ENCODE peak calls at places on chromosomes 12 and 14, in nine cellular contexts. O, K, H, D, T, G, P, N and L are unnamed samples.

GRCh38 chr14:100589071-100589759 is 2.0 kb upstream of the BEGAIN start:
- DNase-seq in P (no peak), T (no peak), D (peak; percentile 6), G (no peak), O (peak; percentile 14), K (no peak), H (no peak), N (no peak), L (no peak)

GRCh38 chr12:130053641-130054040 is 108.6 kb upstream of the FZD10 start:
- DNase-seq in H (no peak), T (no peak), G (no peak), N (no peak), K (no peak), P (no peak), D (no peak), O (no peak), L (no peak)

GRCh38 chr14:42541535-42542001 is 934.9 kb downstream of the LRFN5 start:
- DNase-seq in P (no peak), G (no peak), D (no peak), H (no peak), T (no peak), N (no peak), O (no peak), K (no peak), L (peak; percentile 69)

GRCh38 chr14:93027810-93028723 is 87.7 kb downstream of the ITPK1 start:
- DNase-seq in O (no peak), T (no peak), D (no peak), P (no peak), H (no peak), N (no peak), G (no peak), K (no peak), L (no peak)

GRCh38 chr14:103401223-103402214 is 16.3 kb downstream of the MARK3 start:
- DNase-seq in T (peak; percentile 45), H (no peak), P (no peak), O (no peak), K (no peak), G (no peak), D (no peak), N (no peak), L (peak; percentile 87)

GRCh38 chr14:92694807-92695206 is 53.6 kb downstream of the LGMN start:
- DNase-seq in T (no peak), K (no peak), D (no peak), G (no peak), N (no peak), P (no peak), H (no peak), O (no peak), L (no peak)

GRCh38 chr12:94815958-94816357 is 165.6 kb upstream of the TMCC3 start:
- DNase-seq in D (no peak), G (no peak), P (no peak), K (no peak), O (no peak), T (no peak), H (no peak), N (no peak), L (no peak)

GRCh38 chr12:28899951-28900350 is 249.1 kb upstream of the FAR2 start:
- DNase-seq in D (no peak), H (no peak), P (no peak), T (peak; percentile 13), O (no peak), G (no peak), K (no peak), N (no peak), L (peak; percentile 97)

GRCh38 chr12:107092669-107093546 is 441 bp downstream of the CRY1 start:
- DNase-seq in D (peak; percentile 12), P (peak; percentile 81), N (peak; percentile 67), K (peak; percentile 65), H (no peak), G (no peak), O (no peak), T (peak; percentile 41), L (no peak)

GRCh38 chr12:4164591-4165558 is 108.7 kb upstream of the CCND2 start:
- DNase-seq in H (no peak), N (peak; percentile 40), T (no peak), K (peak; percentile 31), D (peak; percentile 13), O (peak; percentile 74), G (no peak), P (peak; percentile 62), L (peak; percentile 75)

GRCh38 chr12:50212071-50212467 is 44.9 kb upstream of the CERS5 start:
- DNase-seq in N (no peak), D (no peak), O (no peak), T (no peak), G (no peak), K (no peak), P (no peak), H (no peak), L (no peak)

GRCh38 chr12:54853933-54854538 is at the start of gene MUCL1:
- DNase-seq in G (peak; percentile 52), N (peak; percentile 75), K (peak; percentile 49), T (peak; percentile 74), H (peak; percentile 88), P (peak; percentile 70), D (peak; percentile 44), O (no peak), L (peak; percentile 57)

GRCh38 chr12:49750027-49750977 is 8.9 kb downstream of the TMBIM6 start:
- DNase-seq in K (no peak), H (no peak), O (no peak), N (peak; percentile 37), D (no peak), T (peak; percentile 44), G (no peak), P (peak; percentile 63), L (peak; percentile 80)

GRCh38 chr14:95026851-95027463 is 130.4 kb downstream of the DICER1 start:
- DNase-seq in D (no peak), H (no peak), O (no peak), K (no peak), N (no peak), T (no peak), G (no peak), P (no peak), L (no peak)

GRCh38 chr14:33307691-33308369 is 369.2 kb downstream of the NPAS3 start:
- DNase-seq in P (no peak), T (no peak), O (peak; percentile 42), D (peak; percentile 39), N (no peak), H (no peak), G (no peak), K (no peak), L (no peak)

GRCh38 chr14:59214702-59215302 is 26.3 kb downstream of the DAAM1 start:
- DNase-seq in T (no peak), H (no peak), D (no peak), N (no peak), O (no peak), P (no peak), K (no peak), G (no peak), L (no peak)

GRCh38 chr12:15757553-15758255 is 31.5 kb downstream of the EPS8 start:
- DNase-seq in T (peak; percentile 39), G (no peak), K (no peak), N (no peak), P (no peak), D (no peak), O (no peak), H (peak; percentile 72), L (peak; percentile 92)

GRCh38 chr14:51780741-51781140 is 79.7 kb upstream of the GNG2 start:
- DNase-seq in N (no peak), T (no peak), O (no peak), G (no peak), K (no peak), H (peak; percentile 1), P (no peak), D (no peak), L (peak; percentile 42)

GRCh38 chr12:105445261-105446015 is 114.9 kb downstream of the C12orf75 start:
- DNase-seq in O (no peak), N (no peak), T (peak; percentile 33), D (no peak), H (no peak), K (no peak), G (no peak), P (no peak), L (peak; percentile 31)

GRCh38 chr12:38875571-38876228 is 29.7 kb downstream of the CPNE8 start:
- DNase-seq in D (no peak), N (no peak), T (no peak), K (no peak), H (no peak), O (no peak), P (no peak), G (no peak), L (no peak)

GRCh38 chr12:115771065-115771464 is 506.4 kb downstream of the MED13L start:
- DNase-seq in K (no peak), P (no peak), T (no peak), D (no peak), H (peak; percentile 59), G (no peak), N (no peak), O (no peak), L (no peak)

GRCh38 chr12:80195143-80195726 is 95.9 kb downstream of the OTOGL start:
- DNase-seq in G (no peak), D (no peak), K (no peak), O (peak; percentile 34), T (peak; percentile 33), P (no peak), H (peak; percentile 64), N (no peak), L (peak; percentile 86)

GRCh38 chr12:89537389-89537788 is 11.5 kb upstream of the POC1B start:
- DNase-seq in T (no peak), P (no peak), K (no peak), H (no peak), G (no peak), N (no peak), D (no peak), O (no peak), L (no peak)

GRCh38 chr14:51006781-51007211 is 62.5 kb upstream of the PYGL start:
- DNase-seq in O (peak; percentile 41), G (no peak), T (peak; percentile 58), H (no peak), K (no peak), N (no peak), D (peak; percentile 60), P (no peak), L (peak; percentile 58)

GRCh38 chr12:15928870-15929571 is 17.9 kb downstream of the DERA start:
- DNase-seq in G (no peak), H (no peak), D (no peak), T (no peak), N (no peak), O (no peak), P (no peak), K (no peak), L (no peak)

GRCh38 chr12:56224954-56225353 is 812 bp downstream of the NABP2 start:
- DNase-seq in P (no peak), N (no peak), H (no peak), O (no peak), K (no peak), T (no peak), G (no peak), D (no peak), L (no peak)

GRCh38 chr14:24238123-24238522 is 4.3 kb downstream of the TINF2 start:
- DNase-seq in P (no peak), G (no peak), H (no peak), T (peak; percentile 58), D (no peak), N (no peak), O (no peak), K (no peak), L (no peak)

GRCh38 chr12:19261773-19262172 is 132.2 kb downstream of the PLEKHA5 start:
- DNase-seq in N (no peak), O (no peak), P (no peak), K (no peak), G (no peak), T (no peak), H (no peak), D (no peak), L (no peak)

GRCh38 chr12:2833327-2833726 is 1.5 kb downstream of the NRIP2 start:
- DNase-seq in D (no peak), H (no peak), T (no peak), N (no peak), K (no peak), O (no peak), G (no peak), P (no peak), L (no peak)

GRCh38 chr14:54444701-54445100 is 3.5 kb upstream of the CNIH1 start:
- DNase-seq in T (no peak), N (no peak), H (no peak), K (no peak), O (no peak), P (no peak), G (no peak), D (no peak), L (no peak)

GRCh38 chr12:123761841-123762714 is at the start of gene DNAH10:
- DNase-seq in P (peak; percentile 28), O (peak; percentile 25), T (peak; percentile 19), H (peak; percentile 44), G (no peak), D (no peak), K (no peak), N (peak; percentile 21), L (no peak)